ENCODE peak calls at places on chromosome 12, in five cellular contexts. G is omental fat pad, F is adipocyte, N is lung microvascular endothelial cell, K is skeletal muscle cell. C is an unnamed sample.

GRCh38 chr12:113227169-113227568 is 5.9 kb downstream of the TPCN1 start:
- DNase-seq in N (no peak), K (no peak), F (no peak), G (no peak), C (no peak)

GRCh38 chr12:11768233-11768965 is 118.9 kb downstream of the ETV6 start:
- DNase-seq in F (no peak), K (no peak), N (no peak), G (no peak), C (no peak)

GRCh38 chr12:6635375-6635855 is 344 bp downstream of the LPAR5 start:
- DNase-seq in F (no peak), G (no peak), N (no peak), K (no peak), C (peak; percentile 53)

GRCh38 chr12:107931761-107932160 is 157.3 kb downstream of the ASCL4 start:
- DNase-seq in G (no peak), K (no peak), N (no peak), F (no peak), C (no peak)

GRCh38 chr12:51322452-51322851 is 1.5 kb downstream of the BIN2 start:
- DNase-seq in N (no peak), F (no peak), G (no peak), K (no peak), C (no peak)

GRCh38 chr12:89470741-89471504 is 53.7 kb downstream of the GALNT4 start:
- DNase-seq in K (no peak), G (no peak), N (peak; percentile 70), F (peak; percentile 71), C (peak; percentile 6)

GRCh38 chr12:68746572-68747180 is 700 bp downstream of the SLC35E3 start:
- DNase-seq in N (peak; percentile 41), K (no peak), G (no peak), F (peak; percentile 79), C (no peak)

GRCh38 chr12:45975506-45975905 is 14.9 kb downstream of the SCAF11 start:
- DNase-seq in F (no peak), N (no peak), G (no peak), K (no peak), C (no peak)

C was measured in GF-D8.